ENCODE peak calls at places on chromosomes 3 and 15, in five cellular contexts. F, V, N, Y and W are unnamed samples. For H3K4me1, the result is how much of the 10 kb centered on the place peaks cover.

GRCh38 chr3:41159581-41160189 is 39.6 kb upstream of the CTNNB1 start:
- ATAC-seq in V (no peak), N (no peak), F (no peak), Y (peak), W (no peak)

GRCh38 chr15:100559330-100559729 is 30.6 kb upstream of the CERS3 start:
- ATAC-seq in Y (no peak), V (no peak), N (peak), F (peak), W (peak)

GRCh38 chr3:179000144-179000543 is 71.5 kb downstream of the ZMAT3 start:
- ATAC-seq in F (no peak), N (no peak), Y (peak), V (no peak), W (no peak)

GRCh38 chr15:72740202-72740601 is 43.4 kb downstream of the ADPGK start:
- ATAC-seq in V (no peak), F (no peak), Y (no peak), N (no peak), W (no peak)

GRCh38 chr3:149717391-149718056 is 34.8 kb downstream of the COMMD2 start:
- ATAC-seq in Y (peak), F (no peak), V (no peak), N (peak), W (peak)

GRCh38 chr3:97988784-97989568 is 16.7 kb upstream of the RIOX2 start:
- ATAC-seq in Y (no peak), V (no peak), F (no peak), N (no peak), W (peak)

GRCh38 chr3:133469140-133469731 is 69.4 kb downstream of the BFSP2 start:
- ATAC-seq in Y (no peak), F (no peak), V (no peak), N (peak), W (peak)

GRCh38 chr3:129795596-129795995 is 97.9 kb downstream of the TMCC1 start:
- ATAC-seq in F (no peak), N (no peak), Y (peak), V (no peak), W (no peak)

GRCh38 chr3:143016321-143016972 is 15.1 kb downstream of the U2SURP start:
- ATAC-seq in Y (no peak), V (no peak), F (no peak), N (peak), W (no peak)

GRCh38 chr3:130926504-130926903 is 32.6 kb downstream of the ATP2C1 start:
- ATAC-seq in V (no peak), N (no peak), F (no peak), Y (no peak), W (no peak)

GRCh38 chr15:88215249-88215648 is 41.3 kb downstream of the NTRK3 start:
- ATAC-seq in F (no peak), Y (no peak), V (no peak), N (no peak), W (no peak)

GRCh38 chr15:56295433-56295832 is 51.8 kb upstream of the RFX7 start:
- ATAC-seq in N (no peak), F (no peak), V (no peak), Y (no peak), W (no peak)

GRCh38 chr3:32405155-32405554 is 13.5 kb downstream of the CMTM7 start:
- ATAC-seq in V (no peak), F (no peak), Y (no peak), N (no peak), W (no peak)

GRCh38 chr3:153284282-153284938 is 122.4 kb downstream of the RAP2B start:
- ATAC-seq in F (peak), N (peak), V (peak), Y (peak), W (peak)

GRCh38 chr3:192063570-192063969 is 602.6 kb downstream of the PYDC2 start:
- ATAC-seq in F (no peak), Y (peak), N (peak), V (peak), W (peak)

GRCh38 chr3:8574670-8575322 is 69.8 kb downstream of the SSUH2 start:
- ATAC-seq in F (no peak), N (no peak), Y (no peak), V (peak), W (no peak)

GRCh38 chr3:78420611-78421010 is 1347.2 kb downstream of the ROBO1 start:
- ATAC-seq in N (no peak), Y (no peak), V (no peak), F (no peak), W (no peak)

GRCh38 chr3:125160911-125161371 is 51.6 kb downstream of the SLC12A8 start:
- ATAC-seq in F (no peak), V (no peak), N (peak), Y (no peak), W (no peak)

GRCh38 chr3:186986406-186986805 is 56.1 kb downstream of the ST6GAL1 start:
- ATAC-seq in F (no peak), Y (no peak), N (no peak), V (no peak), W (no peak)

GRCh38 chr15:101496198-101496986 is 6.9 kb upstream of the PCSK6 start:
- ATAC-seq in F (no peak), V (no peak), Y (no peak), N (no peak), W (no peak)

GRCh38 chr3:106349191-106349881 is 480.5 kb upstream of the CBLB start:
- ATAC-seq in Y (no peak), V (no peak), F (peak), N (no peak), W (no peak)

GRCh38 chr3:25508901-25509300 is 80.8 kb downstream of the RARB start:
- ATAC-seq in F (no peak), V (peak), N (no peak), Y (peak), W (peak)

GRCh38 chr3:162292409-162292808 is 795.8 kb downstream of the OTOL1 start:
- ATAC-seq in Y (no peak), N (no peak), F (no peak), V (no peak), W (no peak)

GRCh38 chr3:107198522-107199271 is 178.5 kb upstream of the CCDC54 start:
- ATAC-seq in F (no peak), Y (no peak), N (no peak), V (peak), W (peak)

GRCh38 chr3:187744169-187745151 is 808 bp downstream of the BCL6 start:
- ATAC-seq in F (no peak), N (peak), V (no peak), Y (no peak), W (no peak)

DNA sequence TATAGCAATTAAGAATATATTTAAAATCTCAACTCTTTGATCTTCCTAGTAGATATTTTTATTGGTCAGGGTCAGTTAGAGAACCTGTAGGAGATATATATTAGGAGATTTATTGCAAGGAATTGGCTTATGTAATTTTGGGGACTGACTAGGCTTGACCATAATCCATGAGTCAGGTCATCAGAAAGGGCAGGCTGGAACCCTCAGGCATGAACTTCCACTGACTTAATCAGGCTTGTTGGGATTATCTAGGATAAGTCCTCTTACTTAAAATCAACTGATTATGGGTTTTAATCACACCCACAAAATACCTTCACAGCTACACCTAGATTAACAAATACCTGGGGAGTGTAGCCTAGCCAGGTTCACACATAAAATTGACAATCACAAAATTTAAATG is 156.1 kb downstream of the MYRIP start:
- ATAC-seq in N (no peak), F (no peak), V (no peak), Y (no peak), W (no peak)
- H3K4me1 ChIP-seq in N (under half), F (under half), V (under half), Y (under half), W (under half)

GRCh38 chr3:49339947-49340800 is at the start of gene USP4:
- ATAC-seq in V (peak), F (peak), Y (peak), N (peak), W (peak)
- H3K4me1 ChIP-seq in V (half or more), F (under half), Y (under half), N (under half), W (under half)

DNA sequence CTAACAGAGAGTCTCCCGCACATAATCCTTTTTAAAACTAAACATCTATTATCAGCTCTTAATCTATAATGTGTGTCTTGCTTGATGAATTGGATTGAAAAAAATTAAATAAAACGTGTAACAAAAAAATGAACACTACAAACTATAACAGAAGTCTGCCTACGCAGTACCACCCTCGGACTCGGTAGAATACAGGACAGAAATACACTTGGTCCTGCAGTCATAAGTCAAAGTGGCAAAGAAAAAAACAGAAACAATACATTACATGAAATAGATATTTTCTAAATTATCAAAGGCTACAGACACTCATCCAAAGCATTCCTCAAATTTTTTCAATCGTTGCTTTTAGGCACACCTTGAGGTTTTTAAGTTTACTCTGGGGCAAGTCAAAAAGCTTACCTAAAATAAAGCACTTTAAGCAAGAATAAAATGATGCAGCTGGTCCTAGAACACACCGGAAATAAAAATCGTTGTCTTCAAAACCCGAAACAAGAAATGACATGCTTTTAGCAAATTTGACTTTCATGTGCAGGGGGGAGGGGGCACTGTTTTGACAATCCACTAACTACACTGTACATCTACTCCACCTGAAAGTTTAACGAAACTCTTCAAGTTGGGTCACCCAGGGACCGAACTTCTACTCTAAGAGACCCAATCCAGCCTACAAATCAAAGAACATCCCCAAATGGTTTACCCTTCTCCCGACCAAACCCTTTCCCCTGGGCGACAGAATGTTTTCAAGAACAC is 1.3 kb downstream of the ADAM10 start:
- ATAC-seq in V (no peak), Y (no peak), N (peak), F (no peak), W (no peak)
- H3K4me1 ChIP-seq in V (under half), Y (under half), N (under half), F (under half), W (under half)

GRCh38 chr3:114623420-114624046 is 329.7 kb downstream of the TIGIT start:
- ATAC-seq in F (no peak), V (peak), N (no peak), Y (no peak), W (peak)
- H3K4me1 ChIP-seq in F (under half), V (half or more), N (under half), Y (under half), W (under half)

DNA sequence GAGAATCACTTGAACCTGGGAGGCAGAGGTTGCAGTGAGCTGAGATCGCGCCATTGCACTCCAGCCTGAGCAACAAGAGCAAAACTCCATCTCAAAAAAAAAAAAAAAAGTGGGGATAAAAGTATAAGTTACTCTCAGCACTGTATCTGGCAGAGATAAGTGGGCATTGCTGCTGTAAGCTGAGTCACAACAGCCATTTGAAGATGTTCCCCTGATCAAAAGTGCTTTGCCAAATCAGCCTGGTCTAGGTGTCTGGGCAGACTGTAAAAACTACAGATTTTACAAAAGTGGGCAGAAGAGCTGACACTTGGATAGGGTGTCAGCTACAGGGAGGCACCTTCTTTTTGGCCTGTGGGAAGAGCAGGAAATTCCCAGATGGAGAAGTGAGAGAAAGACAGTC is 78.4 kb downstream of the TRAK1 start:
- ATAC-seq in V (no peak), F (no peak), Y (no peak), N (no peak), W (no peak)
- H3K4me1 ChIP-seq in V (under half), F (under half), Y (under half), N (under half), W (under half)

DNA sequence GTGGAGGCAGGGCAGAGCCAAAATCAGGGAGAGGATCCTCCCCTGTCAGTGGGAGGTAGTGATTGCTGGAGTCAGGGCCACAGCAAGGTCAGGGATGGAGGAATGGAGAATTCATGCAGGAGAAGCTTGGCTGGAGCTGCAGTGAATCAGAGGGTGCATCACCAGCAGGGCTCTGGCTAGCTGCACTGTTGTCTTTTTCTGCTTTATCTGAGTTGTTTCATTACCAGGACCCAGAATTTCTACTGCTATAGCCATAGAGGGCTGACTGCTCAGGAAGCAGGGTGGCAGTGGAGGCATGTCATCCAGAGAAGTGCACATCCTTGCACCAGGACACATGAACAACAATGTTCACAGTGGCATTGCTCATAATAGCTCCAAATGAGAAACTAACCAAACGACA is 113.5 kb upstream of the GALNT15 start:
- ATAC-seq in F (peak), Y (peak), N (peak), V (no peak), W (peak)
- H3K4me1 ChIP-seq in F (under half), Y (under half), N (under half), V (under half), W (under half)

GRCh38 chr3:151770941-151771340 is 37.2 kb downstream of the AADACL2 start:
- ATAC-seq in F (peak), Y (no peak), N (peak), V (peak), W (peak)

GRCh38 chr3:151765685-151766084 is 32.0 kb downstream of the AADACL2 start:
- ATAC-seq in Y (peak), V (no peak), N (no peak), F (no peak), W (no peak)

GRCh38 chr3:151768393-151768930 is 34.7 kb downstream of the AADACL2 start:
- ATAC-seq in N (no peak), V (no peak), Y (no peak), F (no peak), W (no peak)

GRCh38 chr3:151766454-151766853 is 32.7 kb downstream of the AADACL2 start:
- ATAC-seq in V (no peak), N (peak), F (no peak), Y (peak), W (no peak)

DNA sequence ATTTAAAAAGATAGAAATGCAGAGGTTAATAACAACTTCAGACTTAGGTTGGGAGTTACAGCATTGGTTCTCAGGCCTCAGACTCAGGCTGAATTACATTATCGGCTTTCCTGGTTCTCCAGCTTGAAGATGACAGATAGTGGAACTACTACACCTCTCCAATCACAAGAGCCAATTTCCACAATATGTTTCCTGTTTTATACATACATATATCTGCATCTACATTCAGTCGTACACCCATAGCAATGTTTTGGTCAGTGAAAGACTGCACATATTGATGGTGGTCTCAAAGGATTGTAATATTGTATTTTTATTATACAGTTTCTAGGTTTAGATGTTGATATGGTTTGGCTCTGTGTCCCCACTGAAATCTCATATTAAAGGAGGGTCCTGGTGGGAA is 35.4 kb downstream of the AADACL2 start:
- ATAC-seq in N (no peak), V (no peak), F (no peak), Y (no peak), W (no peak)
- H3K4me1 ChIP-seq in N (under half), V (under half), F (under half), Y (under half), W (under half)